ENCODE peak calls at places on chromosomes 5 and 9, in eight cellular contexts. One of them, this sample, is unnamed.

GRCh38 chr5:148734518-148734917 is 80.2 kb upstream of the HTR4 start:
- DNase-seq in MCF 10A: no peak
- DNase-seq in AG04450: no peak
- DNase-seq in stomach: no peak
- DNase-seq in fibroblast of the aortic adventitia: no peak
- DNase-seq in activated T-cell treated with anti-CD3 and anti-CD28 coated beads for 1 hour: no peak
- DNase-seq in NCI-H2171 treated with DMSO at 0.1 percent for 48 hours: no peak
- DNase-seq in fibroblast of mammary gland: no peak
- DNase-seq in this sample: no peak

GRCh38 chr9:107213561-107214028 is 69.5 kb upstream of the RAD23B start:
- DNase-seq in MCF 10A: peak; percentile 95
- DNase-seq in AG04450: peak; percentile 73
- DNase-seq in stomach: no peak
- DNase-seq in fibroblast of the aortic adventitia: peak; percentile 87
- DNase-seq in activated T-cell treated with anti-CD3 and anti-CD28 coated beads for 1 hour: no peak
- DNase-seq in NCI-H2171 treated with DMSO at 0.1 percent for 48 hours: no peak
- DNase-seq in fibroblast of mammary gland: peak; percentile 95
- DNase-seq in this sample: peak; percentile 89

GRCh38 chr5:68476854-68477253 is 261.3 kb downstream of the PIK3R1 start:
- DNase-seq in MCF 10A: no peak
- DNase-seq in AG04450: no peak
- DNase-seq in stomach: no peak
- DNase-seq in fibroblast of the aortic adventitia: no peak
- DNase-seq in activated T-cell treated with anti-CD3 and anti-CD28 coated beads for 1 hour: no peak
- DNase-seq in NCI-H2171 treated with DMSO at 0.1 percent for 48 hours: no peak
- DNase-seq in fibroblast of mammary gland: no peak
- DNase-seq in this sample: no peak

GRCh38 chr5:159514229-159514822 is 184.0 kb upstream of the IL12B start:
- DNase-seq in MCF 10A: no peak
- DNase-seq in AG04450: no peak
- DNase-seq in stomach: no peak
- DNase-seq in fibroblast of the aortic adventitia: no peak
- DNase-seq in activated T-cell treated with anti-CD3 and anti-CD28 coated beads for 1 hour: no peak
- DNase-seq in NCI-H2171 treated with DMSO at 0.1 percent for 48 hours: no peak
- DNase-seq in fibroblast of mammary gland: peak; percentile 15
- DNase-seq in this sample: no peak

GRCh38 chr9:1416261-1416660 is 366.1 kb downstream of the DMRT2 start:
- DNase-seq in MCF 10A: no peak
- DNase-seq in AG04450: no peak
- DNase-seq in stomach: no peak
- DNase-seq in fibroblast of the aortic adventitia: no peak
- DNase-seq in activated T-cell treated with anti-CD3 and anti-CD28 coated beads for 1 hour: no peak
- DNase-seq in NCI-H2171 treated with DMSO at 0.1 percent for 48 hours: no peak
- DNase-seq in fibroblast of mammary gland: no peak
- DNase-seq in this sample: no peak

GRCh38 chr5:146079695-146080361 is 25.5 kb downstream of the PLAC8L1 start:
- DNase-seq in MCF 10A: peak; percentile 82
- DNase-seq in AG04450: no peak
- DNase-seq in stomach: no peak
- DNase-seq in fibroblast of the aortic adventitia: peak; percentile 32
- DNase-seq in activated T-cell treated with anti-CD3 and anti-CD28 coated beads for 1 hour: no peak
- DNase-seq in NCI-H2171 treated with DMSO at 0.1 percent for 48 hours: no peak
- DNase-seq in fibroblast of mammary gland: peak; percentile 34
- DNase-seq in this sample: peak; percentile 29

GRCh38 chr5:115948013-115948605 is 14.2 kb upstream of the LVRN start:
- DNase-seq in MCF 10A: peak; percentile 48
- DNase-seq in AG04450: no peak
- DNase-seq in stomach: no peak
- DNase-seq in fibroblast of the aortic adventitia: peak; percentile 62
- DNase-seq in activated T-cell treated with anti-CD3 and anti-CD28 coated beads for 1 hour: no peak
- DNase-seq in NCI-H2171 treated with DMSO at 0.1 percent for 48 hours: no peak
- DNase-seq in fibroblast of mammary gland: peak; percentile 87
- DNase-seq in this sample: peak; percentile 95

GRCh38 chr5:179974946-179975712 is 67.4 kb upstream of the TBC1D9B start:
- DNase-seq in MCF 10A: peak; percentile 31
- DNase-seq in AG04450: no peak
- DNase-seq in stomach: no peak
- DNase-seq in fibroblast of the aortic adventitia: no peak
- DNase-seq in activated T-cell treated with anti-CD3 and anti-CD28 coated beads for 1 hour: no peak
- DNase-seq in NCI-H2171 treated with DMSO at 0.1 percent for 48 hours: peak; percentile 88
- DNase-seq in fibroblast of mammary gland: peak; percentile 12
- DNase-seq in this sample: peak; percentile 6

GRCh38 chr5:162488077-162488476 is 420.5 kb downstream of the GABRG2 start:
- DNase-seq in MCF 10A: peak; percentile 74
- DNase-seq in AG04450: no peak
- DNase-seq in stomach: no peak
- DNase-seq in fibroblast of the aortic adventitia: peak; percentile 56
- DNase-seq in activated T-cell treated with anti-CD3 and anti-CD28 coated beads for 1 hour: no peak
- DNase-seq in NCI-H2171 treated with DMSO at 0.1 percent for 48 hours: no peak
- DNase-seq in fibroblast of mammary gland: peak; percentile 28
- DNase-seq in this sample: no peak

GRCh38 chr9:113542741-113543140 is 79.2 kb downstream of the RGS3 start:
- DNase-seq in MCF 10A: no peak
- DNase-seq in AG04450: no peak
- DNase-seq in stomach: no peak
- DNase-seq in fibroblast of the aortic adventitia: no peak
- DNase-seq in activated T-cell treated with anti-CD3 and anti-CD28 coated beads for 1 hour: no peak
- DNase-seq in NCI-H2171 treated with DMSO at 0.1 percent for 48 hours: no peak
- DNase-seq in fibroblast of mammary gland: no peak
- DNase-seq in this sample: no peak

GRCh38 chr5:27702339-27702820 is 664.0 kb upstream of the CDH9 start:
- DNase-seq in MCF 10A: peak; percentile 46
- DNase-seq in AG04450: no peak
- DNase-seq in stomach: no peak
- DNase-seq in fibroblast of the aortic adventitia: peak; percentile 67
- DNase-seq in activated T-cell treated with anti-CD3 and anti-CD28 coated beads for 1 hour: no peak
- DNase-seq in NCI-H2171 treated with DMSO at 0.1 percent for 48 hours: peak; percentile 46
- DNase-seq in fibroblast of mammary gland: peak; percentile 48
- DNase-seq in this sample: peak; percentile 0

GRCh38 chr9:125568616-125569015 is 138.4 kb downstream of the MAPKAP1 start:
- DNase-seq in MCF 10A: no peak
- DNase-seq in AG04450: no peak
- DNase-seq in stomach: no peak
- DNase-seq in fibroblast of the aortic adventitia: peak; percentile 85
- DNase-seq in activated T-cell treated with anti-CD3 and anti-CD28 coated beads for 1 hour: no peak
- DNase-seq in NCI-H2171 treated with DMSO at 0.1 percent for 48 hours: no peak
- DNase-seq in fibroblast of mammary gland: peak; percentile 22
- DNase-seq in this sample: peak; percentile 37

GRCh38 chr9:90665072-90665471 is 22.4 kb upstream of the DIRAS2 start:
- DNase-seq in MCF 10A: no peak
- DNase-seq in AG04450: no peak
- DNase-seq in stomach: no peak
- DNase-seq in fibroblast of the aortic adventitia: no peak
- DNase-seq in activated T-cell treated with anti-CD3 and anti-CD28 coated beads for 1 hour: no peak
- DNase-seq in NCI-H2171 treated with DMSO at 0.1 percent for 48 hours: no peak
- DNase-seq in fibroblast of mammary gland: no peak
- DNase-seq in this sample: no peak

GRCh38 chr5:162096448-162096847 is 28.9 kb downstream of the GABRG2 start:
- DNase-seq in MCF 10A: no peak
- DNase-seq in AG04450: no peak
- DNase-seq in stomach: no peak
- DNase-seq in fibroblast of the aortic adventitia: no peak
- DNase-seq in activated T-cell treated with anti-CD3 and anti-CD28 coated beads for 1 hour: no peak
- DNase-seq in NCI-H2171 treated with DMSO at 0.1 percent for 48 hours: no peak
- DNase-seq in fibroblast of mammary gland: no peak
- DNase-seq in this sample: no peak

GRCh38 chr9:84850830-84851372 is 181.4 kb downstream of the NTRK2 start:
- DNase-seq in MCF 10A: peak; percentile 55
- DNase-seq in AG04450: no peak
- DNase-seq in stomach: no peak
- DNase-seq in fibroblast of the aortic adventitia: no peak
- DNase-seq in activated T-cell treated with anti-CD3 and anti-CD28 coated beads for 1 hour: no peak
- DNase-seq in NCI-H2171 treated with DMSO at 0.1 percent for 48 hours: no peak
- DNase-seq in fibroblast of mammary gland: no peak
- DNase-seq in this sample: no peak

GRCh38 chr9:21754741-21755140 is 47.7 kb upstream of the MTAP start:
- DNase-seq in MCF 10A: no peak
- DNase-seq in AG04450: no peak
- DNase-seq in stomach: no peak
- DNase-seq in fibroblast of the aortic adventitia: no peak
- DNase-seq in activated T-cell treated with anti-CD3 and anti-CD28 coated beads for 1 hour: no peak
- DNase-seq in NCI-H2171 treated with DMSO at 0.1 percent for 48 hours: no peak
- DNase-seq in fibroblast of mammary gland: no peak
- DNase-seq in this sample: no peak

GRCh38 chr5:171484460-171484899 is 65.0 kb downstream of the FGF18 start:
- DNase-seq in MCF 10A: peak; percentile 58
- DNase-seq in AG04450: no peak
- DNase-seq in stomach: no peak
- DNase-seq in fibroblast of the aortic adventitia: peak; percentile 44
- DNase-seq in activated T-cell treated with anti-CD3 and anti-CD28 coated beads for 1 hour: peak; percentile 42
- DNase-seq in NCI-H2171 treated with DMSO at 0.1 percent for 48 hours: no peak
- DNase-seq in fibroblast of mammary gland: peak; percentile 36
- DNase-seq in this sample: peak; percentile 18

GRCh38 chr5:39194466-39195136 is 24.8 kb downstream of the FYB1 start:
- DNase-seq in MCF 10A: peak; percentile 91
- DNase-seq in AG04450: peak; percentile 46
- DNase-seq in stomach: no peak
- DNase-seq in fibroblast of the aortic adventitia: peak; percentile 70
- DNase-seq in activated T-cell treated with anti-CD3 and anti-CD28 coated beads for 1 hour: no peak
- DNase-seq in NCI-H2171 treated with DMSO at 0.1 percent for 48 hours: no peak
- DNase-seq in fibroblast of mammary gland: peak; percentile 73
- DNase-seq in this sample: peak; percentile 82

GRCh38 chr9:115234094-115234493 is 116.1 kb upstream of the TNC start:
- DNase-seq in MCF 10A: peak; percentile 81
- DNase-seq in AG04450: peak; percentile 52
- DNase-seq in stomach: no peak
- DNase-seq in fibroblast of the aortic adventitia: peak; percentile 75
- DNase-seq in activated T-cell treated with anti-CD3 and anti-CD28 coated beads for 1 hour: no peak
- DNase-seq in NCI-H2171 treated with DMSO at 0.1 percent for 48 hours: no peak
- DNase-seq in fibroblast of mammary gland: peak; percentile 94
- DNase-seq in this sample: peak; percentile 92

GRCh38 chr5:893137-893506 is 438 bp downstream of the TRIP13 start:
- DNase-seq in MCF 10A: no peak
- DNase-seq in AG04450: no peak
- DNase-seq in stomach: no peak
- DNase-seq in fibroblast of the aortic adventitia: no peak
- DNase-seq in activated T-cell treated with anti-CD3 and anti-CD28 coated beads for 1 hour: no peak
- DNase-seq in NCI-H2171 treated with DMSO at 0.1 percent for 48 hours: no peak
- DNase-seq in fibroblast of mammary gland: no peak
- DNase-seq in this sample: no peak

GRCh38 chr5:59842999-59843398 is 50.5 kb downstream of the PDE4D start:
- DNase-seq in MCF 10A: no peak
- DNase-seq in AG04450: no peak
- DNase-seq in stomach: no peak
- DNase-seq in fibroblast of the aortic adventitia: peak; percentile 22
- DNase-seq in activated T-cell treated with anti-CD3 and anti-CD28 coated beads for 1 hour: no peak
- DNase-seq in NCI-H2171 treated with DMSO at 0.1 percent for 48 hours: no peak
- DNase-seq in fibroblast of mammary gland: peak; percentile 49
- DNase-seq in this sample: no peak

GRCh38 chr5:51227963-51228515 is 155.2 kb upstream of the ISL1 start:
- DNase-seq in MCF 10A: no peak
- DNase-seq in AG04450: no peak
- DNase-seq in stomach: no peak
- DNase-seq in fibroblast of the aortic adventitia: no peak
- DNase-seq in activated T-cell treated with anti-CD3 and anti-CD28 coated beads for 1 hour: no peak
- DNase-seq in NCI-H2171 treated with DMSO at 0.1 percent for 48 hours: peak; percentile 65
- DNase-seq in fibroblast of mammary gland: no peak
- DNase-seq in this sample: no peak

GRCh38 chr5:139392678-139393496 is 2.0 kb downstream of the PROB1 start:
- DNase-seq in MCF 10A: peak; percentile 63
- DNase-seq in AG04450: no peak
- DNase-seq in stomach: peak; percentile 75
- DNase-seq in fibroblast of the aortic adventitia: no peak
- DNase-seq in activated T-cell treated with anti-CD3 and anti-CD28 coated beads for 1 hour: peak; percentile 61
- DNase-seq in NCI-H2171 treated with DMSO at 0.1 percent for 48 hours: no peak
- DNase-seq in fibroblast of mammary gland: peak; percentile 52
- DNase-seq in this sample: no peak

GRCh38 chr9:93001036-93001435 is 53.7 kb downstream of the FGD3 start:
- DNase-seq in MCF 10A: no peak
- DNase-seq in AG04450: no peak
- DNase-seq in stomach: no peak
- DNase-seq in fibroblast of the aortic adventitia: no peak
- DNase-seq in activated T-cell treated with anti-CD3 and anti-CD28 coated beads for 1 hour: no peak
- DNase-seq in NCI-H2171 treated with DMSO at 0.1 percent for 48 hours: no peak
- DNase-seq in fibroblast of mammary gland: no peak
- DNase-seq in this sample: no peak

GRCh38 chr5:146447734-146448380 is 724 bp downstream of the TCERG1 start:
- DNase-seq in MCF 10A: peak; percentile 70
- DNase-seq in AG04450: no peak
- DNase-seq in stomach: no peak
- DNase-seq in fibroblast of the aortic adventitia: peak; percentile 33
- DNase-seq in activated T-cell treated with anti-CD3 and anti-CD28 coated beads for 1 hour: no peak
- DNase-seq in NCI-H2171 treated with DMSO at 0.1 percent for 48 hours: no peak
- DNase-seq in fibroblast of mammary gland: peak; percentile 64
- DNase-seq in this sample: peak; percentile 43

GRCh38 chr5:134547579-134547978 is 22.1 kb downstream of the JADE2 start:
- DNase-seq in MCF 10A: peak; percentile 91
- DNase-seq in AG04450: peak; percentile 81
- DNase-seq in stomach: peak; percentile 31
- DNase-seq in fibroblast of the aortic adventitia: peak; percentile 93
- DNase-seq in activated T-cell treated with anti-CD3 and anti-CD28 coated beads for 1 hour: no peak
- DNase-seq in NCI-H2171 treated with DMSO at 0.1 percent for 48 hours: no peak
- DNase-seq in fibroblast of mammary gland: peak; percentile 90
- DNase-seq in this sample: peak; percentile 83

GRCh38 chr9:107539427-107540154 is 50.0 kb upstream of the KLF4 start:
- DNase-seq in MCF 10A: no peak
- DNase-seq in AG04450: no peak
- DNase-seq in stomach: no peak
- DNase-seq in fibroblast of the aortic adventitia: peak; percentile 11
- DNase-seq in activated T-cell treated with anti-CD3 and anti-CD28 coated beads for 1 hour: no peak
- DNase-seq in NCI-H2171 treated with DMSO at 0.1 percent for 48 hours: no peak
- DNase-seq in fibroblast of mammary gland: no peak
- DNase-seq in this sample: no peak

GRCh38 chr5:127011961-127012644 is 18.3 kb downstream of the MARCHF3 start:
- DNase-seq in MCF 10A: no peak
- DNase-seq in AG04450: no peak
- DNase-seq in stomach: no peak
- DNase-seq in fibroblast of the aortic adventitia: no peak
- DNase-seq in activated T-cell treated with anti-CD3 and anti-CD28 coated beads for 1 hour: no peak
- DNase-seq in NCI-H2171 treated with DMSO at 0.1 percent for 48 hours: no peak
- DNase-seq in fibroblast of mammary gland: no peak
- DNase-seq in this sample: no peak

GRCh38 chr9:109454041-109454440 is 44.1 kb downstream of the PTPN3 start:
- DNase-seq in MCF 10A: no peak
- DNase-seq in AG04450: no peak
- DNase-seq in stomach: no peak
- DNase-seq in fibroblast of the aortic adventitia: no peak
- DNase-seq in activated T-cell treated with anti-CD3 and anti-CD28 coated beads for 1 hour: no peak
- DNase-seq in NCI-H2171 treated with DMSO at 0.1 percent for 48 hours: no peak
- DNase-seq in fibroblast of mammary gland: no peak
- DNase-seq in this sample: no peak

GRCh38 chr5:4023701-4024100 is 428.1 kb downstream of the IRX1 start:
- DNase-seq in MCF 10A: no peak
- DNase-seq in AG04450: no peak
- DNase-seq in stomach: no peak
- DNase-seq in fibroblast of the aortic adventitia: no peak
- DNase-seq in activated T-cell treated with anti-CD3 and anti-CD28 coated beads for 1 hour: no peak
- DNase-seq in NCI-H2171 treated with DMSO at 0.1 percent for 48 hours: no peak
- DNase-seq in fibroblast of mammary gland: no peak
- DNase-seq in this sample: no peak

GRCh38 chr9:111034146-111034545 is 4.1 kb downstream of the LPAR1 start:
- DNase-seq in MCF 10A: no peak
- DNase-seq in AG04450: peak; percentile 59
- DNase-seq in stomach: no peak
- DNase-seq in fibroblast of the aortic adventitia: no peak
- DNase-seq in activated T-cell treated with anti-CD3 and anti-CD28 coated beads for 1 hour: no peak
- DNase-seq in NCI-H2171 treated with DMSO at 0.1 percent for 48 hours: no peak
- DNase-seq in fibroblast of mammary gland: no peak
- DNase-seq in this sample: no peak